ENCODE peak calls at places on chromosomes 5 and 9, in four cellular contexts. One of them, this sample, is unnamed.

GRCh38 chr9:135596211-135596610 is 34.7 kb downstream of the PAEP start:
- DNase-seq in GM04504: no peak
- DNase-seq in effector memory CD4-positive, alpha-beta T cell: no peak
- DNase-seq in GM20000: no peak
- DNase-seq in this sample: no peak

GRCh38 chr5:150443242-150444075 is 6.1 kb downstream of the RPS14 start:
- DNase-seq in GM04504: no peak
- DNase-seq in GM20000: no peak
- DNase-seq in effector memory CD4-positive, alpha-beta T cell: no peak
- DNase-seq in this sample: no peak

GRCh38 chr5:80198399-80198798 is 57.4 kb downstream of the SERINC5 start:
- DNase-seq in effector memory CD4-positive, alpha-beta T cell: no peak
- DNase-seq in GM20000: no peak
- DNase-seq in GM04504: no peak
- DNase-seq in this sample: peak; percentile 84

GRCh38 chr5:55570026-55570425 is 35.3 kb upstream of the PLPP1 start:
- DNase-seq in GM04504: peak; percentile 24
- DNase-seq in GM20000: no peak
- DNase-seq in effector memory CD4-positive, alpha-beta T cell: no peak
- DNase-seq in this sample: no peak

GRCh38 chr9:23081377-23081776 is 634.8 kb downstream of the DMRTA1 start:
- DNase-seq in GM20000: no peak
- DNase-seq in effector memory CD4-positive, alpha-beta T cell: no peak
- DNase-seq in GM04504: no peak
- DNase-seq in this sample: no peak

GRCh38 chr9:114908104-114908621 is 22.2 kb downstream of the TNFSF8 start:
- DNase-seq in GM20000: no peak
- DNase-seq in effector memory CD4-positive, alpha-beta T cell: no peak
- DNase-seq in GM04504: peak; percentile 56
- DNase-seq in this sample: no peak

GRCh38 chr5:60102961-60103683 is 209.6 kb upstream of the PDE4D start:
- DNase-seq in effector memory CD4-positive, alpha-beta T cell: no peak
- DNase-seq in GM04504: peak; percentile 19
- DNase-seq in GM20000: no peak
- DNase-seq in this sample: no peak

GRCh38 chr5:103119067-103119764 is 722 bp downstream of the GIN1 start:
- DNase-seq in GM04504: no peak
- DNase-seq in effector memory CD4-positive, alpha-beta T cell: no peak
- DNase-seq in GM20000: no peak
- DNase-seq in this sample: peak; percentile 52

GRCh38 chr5:72539038-72539437 is 31.8 kb upstream of the ZNF366 start:
- DNase-seq in effector memory CD4-positive, alpha-beta T cell: no peak
- DNase-seq in GM20000: no peak
- DNase-seq in GM04504: no peak
- DNase-seq in this sample: no peak

GRCh38 chr5:142602720-142603245 is 83.1 kb downstream of the FGF1 start:
- DNase-seq in effector memory CD4-positive, alpha-beta T cell: no peak
- DNase-seq in GM04504: no peak
- DNase-seq in GM20000: no peak
- DNase-seq in this sample: no peak

GRCh38 chr5:14298126-14298847 is 155.1 kb downstream of the TRIO start:
- DNase-seq in GM04504: peak; percentile 50
- DNase-seq in GM20000: no peak
- DNase-seq in effector memory CD4-positive, alpha-beta T cell: no peak
- DNase-seq in this sample: no peak

GRCh38 chr5:37735649-37736347 is 104.0 kb downstream of the GDNF start:
- DNase-seq in GM04504: no peak
- DNase-seq in effector memory CD4-positive, alpha-beta T cell: no peak
- DNase-seq in GM20000: no peak
- DNase-seq in this sample: peak; percentile 63

GRCh38 chr5:110894805-110895204 is 156.0 kb downstream of the SLC25A46 start:
- DNase-seq in effector memory CD4-positive, alpha-beta T cell: no peak
- DNase-seq in GM04504: no peak
- DNase-seq in GM20000: no peak
- DNase-seq in this sample: no peak

GRCh38 chr9:125747053-125747764 is at the start of gene PBX3:
- DNase-seq in GM04504: no peak
- DNase-seq in effector memory CD4-positive, alpha-beta T cell: peak; percentile 35
- DNase-seq in GM20000: peak; percentile 88
- DNase-seq in this sample: peak; percentile 40

GRCh38 chr5:55821731-55822512 is 29.2 kb upstream of the IL31RA start:
- DNase-seq in GM04504: no peak
- DNase-seq in effector memory CD4-positive, alpha-beta T cell: no peak
- DNase-seq in GM20000: peak; percentile 34
- DNase-seq in this sample: no peak

GRCh38 chr9:95793924-95794828 is 81.3 kb upstream of the ERCC6L2 start:
- DNase-seq in GM04504: peak; percentile 95
- DNase-seq in GM20000: no peak
- DNase-seq in effector memory CD4-positive, alpha-beta T cell: no peak
- DNase-seq in this sample: no peak

GRCh38 chr9:6525326-6526040 is 112.5 kb downstream of the UHRF2 start:
- DNase-seq in GM20000: no peak
- DNase-seq in GM04504: no peak
- DNase-seq in effector memory CD4-positive, alpha-beta T cell: no peak
- DNase-seq in this sample: no peak

GRCh38 chr9:4904322-4905134 is 80.5 kb upstream of the JAK2 start:
- DNase-seq in effector memory CD4-positive, alpha-beta T cell: no peak
- DNase-seq in GM04504: no peak
- DNase-seq in GM20000: no peak
- DNase-seq in this sample: no peak

GRCh38 chr9:114367823-114368609 is 19.8 kb downstream of the AKNA start:
- DNase-seq in GM20000: no peak
- DNase-seq in effector memory CD4-positive, alpha-beta T cell: no peak
- DNase-seq in GM04504: no peak
- DNase-seq in this sample: no peak

GRCh38 chr5:140141241-140141640 is 15.5 kb downstream of the IGIP start:
- DNase-seq in GM04504: peak; percentile 55
- DNase-seq in GM20000: no peak
- DNase-seq in effector memory CD4-positive, alpha-beta T cell: no peak
- DNase-seq in this sample: no peak

GRCh38 chr5:77777281-77777892 is 1.2 kb upstream of the TBCA start:
- DNase-seq in GM20000: no peak
- DNase-seq in effector memory CD4-positive, alpha-beta T cell: no peak
- DNase-seq in GM04504: no peak
- DNase-seq in this sample: no peak

GRCh38 chr5:132380047-132380446 is 10.5 kb downstream of the SLC22A5 start:
- DNase-seq in effector memory CD4-positive, alpha-beta T cell: no peak
- DNase-seq in GM20000: no peak
- DNase-seq in GM04504: no peak
- DNase-seq in this sample: no peak

GRCh38 chr9:100269656-100270055 is 83.1 kb downstream of the TEX10 start:
- DNase-seq in GM20000: no peak
- DNase-seq in GM04504: no peak
- DNase-seq in effector memory CD4-positive, alpha-beta T cell: no peak
- DNase-seq in this sample: no peak

This sample was measured in midbrain.